ENCODE peak calls at places on chromosomes 12 and 14, in ten cellular contexts. L is T1000; J is transverse colon; B is NCI-H1092; D is stimulated activated CD4-positive, alpha-beta T cell treated with anti-CD3 and anti-CD28 coated beads, Interleukin-15, amount 100 ng/mL, for 1 hour; R is MV-4-11; Z is MG63; Y is choroid plexus epithelial cell; C is neural progenitor cell; G is AG08396. Q is an unnamed sample.

GRCh38 chr12:34400423-34400881 is 378.2 kb downstream of the ALG10 start:
- DNase-seq in G (peak), J (peak), B (no peak), D (no peak), R (no peak), Z (no peak), L (no peak), C (no peak), Y (no peak), Q (no peak)

GRCh38 chr14:65879218-65880009 is 466.9 kb downstream of the FUT8 start:
- DNase-seq in C (no peak), Y (peak), B (no peak), G (peak), L (no peak), Z (no peak), D (no peak), R (peak), J (no peak), Q (no peak)

GRCh38 chr14:41285193-41285748 is 321.4 kb upstream of the LRFN5 start:
- DNase-seq in B (peak), L (no peak), J (no peak), D (no peak), G (no peak), C (peak), Z (peak), Y (peak), R (no peak), Q (no peak)

GRCh38 chr14:99889268-99889667 is 96.1 kb downstream of the EML1 start:
- DNase-seq in D (no peak), R (no peak), G (no peak), Y (no peak), Z (no peak), B (no peak), L (no peak), C (peak), J (no peak), Q (no peak)

GRCh38 chr14:25570483-25570882 is 520.5 kb upstream of the STXBP6 start:
- DNase-seq in Z (no peak), C (no peak), B (peak), D (no peak), R (no peak), J (no peak), G (no peak), Y (no peak), L (no peak), Q (no peak)

GRCh38 chr12:109760031-109760929 is 46.7 kb downstream of the FAM222A start:
- DNase-seq in C (no peak), R (no peak), J (peak), Y (no peak), L (no peak), D (no peak), G (no peak), B (peak), Z (no peak), Q (no peak)

GRCh38 chr12:109702126-109702841 is 11.3 kb upstream of the FAM222A start:
- DNase-seq in B (no peak), Y (no peak), Z (peak), R (no peak), J (no peak), L (no peak), D (no peak), C (no peak), G (no peak), Q (no peak)

GRCh38 chr12:81758421-81759214 is 532 bp downstream of the PPFIA2 start:
- DNase-seq in G (peak), D (no peak), R (no peak), J (no peak), Y (peak), L (peak), Z (peak), B (peak), C (peak), Q (peak)

GRCh38 chr12:58961166-58961565 is 40.9 kb upstream of the LRIG3 start:
- DNase-seq in R (no peak), Y (peak), J (no peak), L (no peak), C (peak), Z (no peak), B (no peak), G (no peak), D (no peak), Q (no peak)

GRCh38 chr12:123267991-123268843 is 3.4 kb downstream of the CDK2AP1 start:
- DNase-seq in R (peak), G (no peak), L (no peak), D (no peak), Y (no peak), C (no peak), Z (no peak), B (peak), J (peak), Q (no peak)

GRCh38 chr12:113914806-113915205 is 51.3 kb downstream of the RBM19 start:
- DNase-seq in Z (no peak), Y (no peak), G (no peak), C (no peak), L (no peak), R (no peak), D (no peak), J (no peak), B (no peak), Q (no peak)

GRCh38 chr12:128933039-128933438 is 79.8 kb downstream of the GLT1D1 start:
- DNase-seq in B (no peak), Z (no peak), C (no peak), J (no peak), R (no peak), L (no peak), D (no peak), G (no peak), Y (no peak), Q (no peak)

GRCh38 chr14:93305708-93306418 is 27.0 kb downstream of the BTBD7 start:
- DNase-seq in C (no peak), B (no peak), D (no peak), L (no peak), R (peak), Y (no peak), G (no peak), J (no peak), Z (no peak), Q (no peak)

GRCh38 chr14:99560946-99561683 is 42.9 kb downstream of the CCDC85C start:
- DNase-seq in J (no peak), C (no peak), R (no peak), Z (no peak), L (no peak), Y (no peak), G (no peak), B (no peak), D (no peak), Q (peak)

GRCh38 chr14:63960926-63961567 is 108.2 kb downstream of the SYNE2 start:
- DNase-seq in C (no peak), J (no peak), D (no peak), G (no peak), B (no peak), L (no peak), R (no peak), Z (no peak), Y (peak), Q (no peak)

GRCh38 chr12:95130096-95130495 is 56.7 kb upstream of the NR2C1 start:
- DNase-seq in L (no peak), D (no peak), R (no peak), C (no peak), J (no peak), B (no peak), G (no peak), Y (peak), Z (no peak), Q (peak)

GRCh38 chr14:100012478-100012925 is 52.7 kb upstream of the EVL start:
- DNase-seq in C (no peak), R (no peak), Y (peak), D (no peak), Z (no peak), L (no peak), J (no peak), B (no peak), G (peak), Q (no peak)

GRCh38 chr12:98332626-98333025 is 182.8 kb upstream of the TMPO start:
- DNase-seq in B (no peak), R (peak), L (no peak), G (no peak), Z (no peak), J (no peak), D (no peak), C (no peak), Y (no peak), Q (no peak)

GRCh38 chr14:96581902-96582640 is 79.9 kb downstream of the PAPOLA start:
- DNase-seq in L (no peak), B (no peak), G (no peak), Z (no peak), R (no peak), J (no peak), D (no peak), C (no peak), Y (no peak), Q (no peak)

GRCh38 chr12:70576341-70577282 is 60.6 kb downstream of the PTPRB start:
- DNase-seq in Y (peak), B (peak), Z (no peak), R (peak), J (no peak), G (peak), C (peak), D (no peak), L (peak), Q (no peak)

GRCh38 chr12:3304436-3305135 is 186.4 kb upstream of the PRMT8 start:
- DNase-seq in C (no peak), J (no peak), B (peak), G (peak), L (peak), Z (peak), D (no peak), R (no peak), Y (peak), Q (peak)

Q was measured in thyroid gland.